ENCODE peak calls at places on chromosomes 11 and 22, in five cellular contexts. One of them, this sample, is unnamed.

GRCh38 chr11:12007769-12008737 is at the start of gene DKK3:
- DNase-seq in T-helper 9 cell: no peak
- DNase-seq in germinal center: no peak
- DNase-seq in kidney epithelial cell: no peak
- DNase-seq in aorta: no peak
- DNase-seq in this sample: no peak

GRCh38 chr11:86818466-86819282 is 18.3 kb downstream of the PRSS23 start:
- DNase-seq in aorta: no peak
- DNase-seq in kidney epithelial cell: no peak
- DNase-seq in germinal center: peak
- DNase-seq in T-helper 9 cell: no peak
- DNase-seq in this sample: no peak

GRCh38 chr22:41642711-41643110 is 21.6 kb downstream of the XRCC6 start:
- DNase-seq in germinal center: no peak
- DNase-seq in aorta: no peak
- DNase-seq in T-helper 9 cell: no peak
- DNase-seq in kidney epithelial cell: no peak
- DNase-seq in this sample: no peak

GRCh38 chr22:50313021-50313420 is 5.6 kb upstream of the PLXNB2 start:
- DNase-seq in T-helper 9 cell: no peak
- DNase-seq in kidney epithelial cell: no peak
- DNase-seq in aorta: peak
- DNase-seq in germinal center: no peak
- DNase-seq in this sample: no peak

GRCh38 chr11:69654660-69655478 is 13.9 kb downstream of the CCND1 start:
- DNase-seq in germinal center: no peak
- DNase-seq in aorta: no peak
- DNase-seq in T-helper 9 cell: no peak
- DNase-seq in kidney epithelial cell: no peak
- DNase-seq in this sample: no peak

GRCh38 chr22:36977401-36977861 is 41.8 kb downstream of the TST start:
- DNase-seq in aorta: peak
- DNase-seq in T-helper 9 cell: peak
- DNase-seq in germinal center: peak
- DNase-seq in kidney epithelial cell: no peak
- DNase-seq in this sample: no peak

GRCh38 chr11:58622344-58622743 is at the start of gene CNTF:
- DNase-seq in T-helper 9 cell: no peak
- DNase-seq in kidney epithelial cell: no peak
- DNase-seq in germinal center: no peak
- DNase-seq in aorta: no peak
- DNase-seq in this sample: no peak

GRCh38 chr11:93988455-93988854 is 32.7 kb upstream of the HEPHL1 start:
- DNase-seq in aorta: no peak
- DNase-seq in germinal center: no peak
- DNase-seq in T-helper 9 cell: no peak
- DNase-seq in kidney epithelial cell: no peak
- DNase-seq in this sample: no peak

GRCh38 chr11:104957280-104957679 is 11.1 kb downstream of the CASP4 start:
- DNase-seq in kidney epithelial cell: no peak
- DNase-seq in T-helper 9 cell: no peak
- DNase-seq in aorta: no peak
- DNase-seq in germinal center: no peak
- DNase-seq in this sample: no peak

GRCh38 chr11:3616721-3617460 is 24.9 kb downstream of the ART5 start:
- DNase-seq in germinal center: no peak
- DNase-seq in aorta: no peak
- DNase-seq in T-helper 9 cell: no peak
- DNase-seq in kidney epithelial cell: no peak
- DNase-seq in this sample: no peak

GRCh38 chr11:65558785-65559509 is 788 bp upstream of the LTBP3 start:
- DNase-seq in T-helper 9 cell: no peak
- DNase-seq in germinal center: no peak
- DNase-seq in kidney epithelial cell: no peak
- DNase-seq in aorta: peak
- DNase-seq in this sample: no peak

GRCh38 chr22:24697671-24698082 is 76.8 kb downstream of the PIWIL3 start:
- DNase-seq in aorta: peak
- DNase-seq in kidney epithelial cell: no peak
- DNase-seq in T-helper 9 cell: no peak
- DNase-seq in germinal center: no peak
- DNase-seq in this sample: no peak

GRCh38 chr22:45124176-45124857 is 39.4 kb upstream of the NUP50 start:
- DNase-seq in kidney epithelial cell: no peak
- DNase-seq in germinal center: no peak
- DNase-seq in aorta: no peak
- DNase-seq in T-helper 9 cell: no peak
- DNase-seq in this sample: no peak

GRCh38 chr22:25700996-25701815 is 40.8 kb upstream of the MYO18B start:
- DNase-seq in kidney epithelial cell: no peak
- DNase-seq in T-helper 9 cell: no peak
- DNase-seq in germinal center: no peak
- DNase-seq in aorta: no peak
- DNase-seq in this sample: no peak

GRCh38 chr22:25327018-25327755 is 107.7 kb downstream of the CRYBB2 start:
- DNase-seq in aorta: no peak
- DNase-seq in germinal center: no peak
- DNase-seq in kidney epithelial cell: no peak
- DNase-seq in T-helper 9 cell: no peak
- DNase-seq in this sample: no peak

GRCh38 chr22:47914481-47915097 is 1152.1 kb downstream of the TBC1D22A start:
- DNase-seq in kidney epithelial cell: no peak
- DNase-seq in T-helper 9 cell: no peak
- DNase-seq in germinal center: no peak
- DNase-seq in aorta: no peak
- DNase-seq in this sample: no peak

GRCh38 chr22:50293441-50294318 is 13.8 kb downstream of the PLXNB2 start:
- DNase-seq in germinal center: peak
- DNase-seq in aorta: peak
- DNase-seq in T-helper 9 cell: no peak
- DNase-seq in kidney epithelial cell: no peak
- DNase-seq in this sample: peak

GRCh38 chr11:17591293-17591692 is 44.2 kb downstream of the OTOG start:
- DNase-seq in T-helper 9 cell: no peak
- DNase-seq in kidney epithelial cell: no peak
- DNase-seq in aorta: no peak
- DNase-seq in germinal center: no peak
- DNase-seq in this sample: no peak

GRCh38 chr11:61860054-61860903 is 31.1 kb downstream of the FADS3 start:
- DNase-seq in T-helper 9 cell: no peak
- DNase-seq in aorta: peak
- DNase-seq in kidney epithelial cell: no peak
- DNase-seq in germinal center: no peak
- DNase-seq in this sample: no peak

GRCh38 chr11:93059074-93059957 is 89.9 kb downstream of the MTNR1B start:
- DNase-seq in T-helper 9 cell: no peak
- DNase-seq in kidney epithelial cell: no peak
- DNase-seq in aorta: no peak
- DNase-seq in germinal center: no peak
- DNase-seq in this sample: peak

GRCh38 chr11:48033918-48034341 is 53.6 kb downstream of the PTPRJ start:
- DNase-seq in germinal center: no peak
- DNase-seq in aorta: no peak
- DNase-seq in T-helper 9 cell: no peak
- DNase-seq in kidney epithelial cell: no peak
- DNase-seq in this sample: no peak

GRCh38 chr11:72373163-72373562 is 61.2 kb downstream of the CLPB start:
- DNase-seq in T-helper 9 cell: no peak
- DNase-seq in aorta: no peak
- DNase-seq in germinal center: no peak
- DNase-seq in kidney epithelial cell: no peak
- DNase-seq in this sample: no peak

GRCh38 chr11:123588863-123589262 is 65.6 kb downstream of the SCN3B start:
- DNase-seq in kidney epithelial cell: no peak
- DNase-seq in T-helper 9 cell: no peak
- DNase-seq in germinal center: no peak
- DNase-seq in aorta: no peak
- DNase-seq in this sample: no peak

GRCh38 chr22:45091254-45091854 is 72.4 kb upstream of the NUP50 start:
- DNase-seq in aorta: no peak
- DNase-seq in kidney epithelial cell: no peak
- DNase-seq in germinal center: no peak
- DNase-seq in T-helper 9 cell: no peak
- DNase-seq in this sample: no peak

GRCh38 chr11:27381238-27381666 is 18.2 kb upstream of the CCDC34 start:
- DNase-seq in germinal center: no peak
- DNase-seq in aorta: no peak
- DNase-seq in kidney epithelial cell: no peak
- DNase-seq in T-helper 9 cell: no peak
- DNase-seq in this sample: no peak

GRCh38 chr11:120576606-120577005 is 65.1 kb downstream of the GRIK4 start:
- DNase-seq in kidney epithelial cell: no peak
- DNase-seq in aorta: no peak
- DNase-seq in T-helper 9 cell: no peak
- DNase-seq in germinal center: no peak
- DNase-seq in this sample: no peak

GRCh38 chr11:3341298-3341697 is 37.6 kb downstream of the ZNF195 start:
- DNase-seq in aorta: peak
- DNase-seq in T-helper 9 cell: peak
- DNase-seq in kidney epithelial cell: no peak
- DNase-seq in germinal center: peak
- DNase-seq in this sample: no peak

GRCh38 chr11:36354221-36355003 is 58.3 kb downstream of the PRR5L start:
- DNase-seq in germinal center: no peak
- DNase-seq in aorta: no peak
- DNase-seq in T-helper 9 cell: no peak
- DNase-seq in kidney epithelial cell: no peak
- DNase-seq in this sample: no peak

GRCh38 chr11:77879218-77879617 is 58.3 kb downstream of the AAMDC start:
- DNase-seq in aorta: peak
- DNase-seq in kidney epithelial cell: no peak
- DNase-seq in T-helper 9 cell: no peak
- DNase-seq in germinal center: no peak
- DNase-seq in this sample: no peak

GRCh38 chr11:70551323-70552166 is 153.2 kb downstream of the CTTN start:
- DNase-seq in germinal center: no peak
- DNase-seq in aorta: peak
- DNase-seq in T-helper 9 cell: no peak
- DNase-seq in kidney epithelial cell: no peak
- DNase-seq in this sample: no peak

GRCh38 chr11:93131709-93132108 is 66.1 kb downstream of the SLC36A4 start:
- DNase-seq in T-helper 9 cell: no peak
- DNase-seq in germinal center: no peak
- DNase-seq in kidney epithelial cell: no peak
- DNase-seq in aorta: no peak
- DNase-seq in this sample: no peak

GRCh38 chr11:114196994-114197702 is 99.1 kb upstream of the NNMT start:
- DNase-seq in kidney epithelial cell: no peak
- DNase-seq in germinal center: peak
- DNase-seq in T-helper 9 cell: no peak
- DNase-seq in aorta: no peak
- DNase-seq in this sample: no peak

GRCh38 chr11:102317768-102318103 is 452 bp downstream of the BIRC3 start:
- DNase-seq in aorta: no peak
- DNase-seq in germinal center: no peak
- DNase-seq in kidney epithelial cell: no peak
- DNase-seq in T-helper 9 cell: no peak
- DNase-seq in this sample: no peak

GRCh38 chr11:26076591-26076990 is 255.3 kb upstream of the ANO3 start:
- DNase-seq in germinal center: no peak
- DNase-seq in aorta: no peak
- DNase-seq in kidney epithelial cell: no peak
- DNase-seq in T-helper 9 cell: no peak
- DNase-seq in this sample: no peak